ENCODE peak calls at places on chromosomes 2 and 18, in six cellular contexts. K is CD8-positive, alpha-beta memory T cell; N is mucosa of descending colon; B is neural crest cell; S is osteocyte; X is left cardiac atrium. M is an unnamed sample.

GRCh38 chr18:64330161-64330560 is 181.3 kb upstream of the LINC00305 start:
- DNase-seq in B (no peak), S (no peak), K (no peak), N (no peak), X (no peak), M (peak)

GRCh38 chr18:41870191-41870590 is 84.8 kb upstream of the PIK3C3 start:
- DNase-seq in X (no peak), N (no peak), S (no peak), B (no peak), K (no peak), M (no peak)

GRCh38 chr18:2538236-2538635 is 33.1 kb downstream of the METTL4 start:
- DNase-seq in K (no peak), N (no peak), S (no peak), X (no peak), B (no peak), M (no peak)

GRCh38 chr18:35949903-35950627 is 22.4 kb upstream of the RMP24 start:
- DNase-seq in S (no peak), N (peak), K (peak), X (peak), B (peak), M (peak)

GRCh38 chr2:42562474-42563144 is 5.8 kb upstream of the MTA3 start:
- DNase-seq in K (no peak), N (peak), B (no peak), X (no peak), S (no peak), M (no peak)

GRCh38 chr2:102848366-102848839 is 86.6 kb downstream of the TMEM182 start:
- DNase-seq in X (peak), B (peak), K (no peak), S (no peak), N (peak), M (peak)

GRCh38 chr2:225025917-225026571 is 16.2 kb downstream of the DOCK10 start:
- DNase-seq in N (no peak), K (no peak), S (no peak), X (no peak), B (no peak), M (peak)

GRCh38 chr2:169772651-169773050 is 26.0 kb upstream of the SSB start:
- DNase-seq in K (no peak), S (no peak), X (no peak), B (no peak), N (no peak), M (no peak)

GRCh38 chr18:7360606-7361170 is 129.8 kb downstream of the LRRC30 start:
- DNase-seq in K (no peak), S (no peak), N (no peak), B (no peak), X (no peak), M (no peak)

GRCh38 chr2:200695178-200695930 is 109.5 kb downstream of the AOX1 start:
- DNase-seq in B (no peak), N (no peak), X (peak), K (no peak), S (no peak), M (no peak)

GRCh38 chr2:61885896-61886603 is 2.4 kb downstream of the CCT4 start:
- DNase-seq in K (no peak), S (no peak), N (no peak), X (no peak), B (no peak), M (no peak)

GRCh38 chr2:164008752-164009151 is 272.9 kb upstream of the FIGN start:
- DNase-seq in X (no peak), S (no peak), B (no peak), K (no peak), N (no peak), M (no peak)

GRCh38 chr2:137924019-137924418 is 40.3 kb upstream of the HNMT start:
- DNase-seq in B (no peak), N (no peak), X (no peak), S (no peak), K (no peak), M (peak)

GRCh38 chr2:32715391-32715841 is 87.6 kb downstream of the TTC27 start:
- DNase-seq in B (no peak), X (no peak), S (no peak), N (no peak), K (no peak), M (no peak)

GRCh38 chr2:63792523-63792922 is 49.2 kb upstream of the UGP2 start:
- DNase-seq in X (no peak), K (no peak), B (no peak), N (no peak), S (no peak), M (peak)

GRCh38 chr2:38653715-38654494 is 12.0 kb upstream of the GALM start:
- DNase-seq in K (peak), N (no peak), X (no peak), S (peak), B (no peak), M (no peak)

GRCh38 chr2:108139521-108139920 is 100.2 kb upstream of the SULT1C3 start:
- DNase-seq in K (no peak), S (no peak), X (no peak), N (peak), B (no peak), M (peak)

GRCh38 chr2:9138507-9139085 is 68.0 kb upstream of the ASAP2 start:
- DNase-seq in X (no peak), B (peak), N (peak), K (no peak), S (no peak), M (peak)

GRCh38 chr2:232333361-232334135 is 45.0 kb upstream of the ALPP start:
- DNase-seq in N (no peak), K (no peak), X (peak), B (peak), S (no peak), M (no peak)

GRCh38 chr2:206986943-206987342 is 47.6 kb downstream of the CPO start:
- DNase-seq in B (no peak), X (no peak), N (no peak), K (no peak), S (no peak), M (no peak)

GRCh38 chr2:61493523-61493942 is 22.6 kb upstream of the USP34 start:
- DNase-seq in X (no peak), N (peak), B (no peak), S (no peak), K (no peak), M (peak)

GRCh38 chr18:77766421-77766820 is 516.8 kb downstream of the GALR1 start:
- DNase-seq in S (no peak), X (no peak), N (no peak), B (no peak), K (no peak), M (no peak)

GRCh38 chr18:50398947-50399346 is 24.1 kb downstream of the SKA1 start:
- DNase-seq in S (no peak), K (no peak), B (no peak), X (no peak), N (no peak), M (no peak)

GRCh38 chr2:225074366-225074765 is 32.1 kb upstream of the DOCK10 start:
- DNase-seq in X (no peak), K (no peak), S (no peak), N (no peak), B (no peak), M (peak)

GRCh38 chr2:108909917-108910515 is 79.0 kb downstream of the EDAR start:
- DNase-seq in N (peak), B (no peak), S (no peak), X (no peak), K (no peak), M (no peak)